ENCODE peak calls at places on chromosome 5, in five cellular contexts. B is dorsolateral prefrontal cortex, E is HS-5, J is ovary, I is glomerular endothelial cell. G is an unnamed sample.

GRCh38 chr5:74673011-74673790 is 11.8 kb upstream of the HEXB start:
- DNase-seq in B (peak; percentile 67), E (no peak), J (no peak), I (no peak), G (peak; percentile 54)

GRCh38 chr5:74762599-74762998 is 4.3 kb downstream of the GFM2 start:
- DNase-seq in B (no peak), E (peak; percentile 97), J (no peak), I (peak; percentile 9), G (peak; percentile 98)

GRCh38 chr5:143026380-143026779 is 256.2 kb downstream of the ARHGAP26 start:
- DNase-seq in B (no peak), E (no peak), J (no peak), I (no peak), G (no peak)

GRCh38 chr5:52794519-52794918 is 6.8 kb downstream of the ITGA1 start:
- DNase-seq in B (no peak), E (no peak), J (no peak), I (no peak), G (peak; percentile 56)

GRCh38 chr5:171272996-171273970 is 35.8 kb upstream of the TLX3 start:
- DNase-seq in B (no peak), E (no peak), J (no peak), I (no peak), G (peak; percentile 41)

GRCh38 chr5:124584991-124585715 is 161.3 kb downstream of the ZNF608 start:
- DNase-seq in B (no peak), E (no peak), J (no peak), I (no peak), G (peak; percentile 59)

GRCh38 chr5:133341915-133342710 is 270.2 kb downstream of the FSTL4 start:
- DNase-seq in B (no peak), E (no peak), J (no peak), I (no peak), G (no peak)

GRCh38 chr5:157449011-157449723 is 10.8 kb upstream of the NIPAL4 start:
- DNase-seq in B (no peak), E (no peak), J (no peak), I (no peak), G (no peak)

GRCh38 chr5:131475416-131476045 is 159.5 kb downstream of the RAPGEF6 start:
- DNase-seq in B (no peak), E (no peak), J (no peak), I (no peak), G (no peak)

GRCh38 chr5:52769061-52769460 is 18.7 kb upstream of the ITGA1 start:
- DNase-seq in B (no peak), E (no peak), J (no peak), I (no peak), G (no peak)

GRCh38 chr5:2758632-2759031 is 7.2 kb upstream of the IRX2 start:
- DNase-seq in B (no peak), E (no peak), J (no peak), I (no peak), G (peak; percentile 91)

G was measured in bronchial epithelial cell.